ENCODE peak calls at places on chromosomes 11 and 22, in ten cellular contexts. H is right lobe of liver, Q is IMR-90, I is suprapubic skin, C is body of pancreas, U is sigmoid colon, D is H1, W is Peyer's patch, L is transverse colon, M is tibial nerve. V is an unnamed sample. For H3K36me3 and H3K4me1, the result is how much of the 10 kb centered on the place peaks cover.

GRCh38 chr11:6418958-6419611 is at the start of gene APBB1:
- DNase-seq in H (peak), Q (peak), I (peak), C (peak), U (peak), D (no peak), W (peak), L (peak), M (peak), V (peak)

GRCh38 chr11:59556115-59556882 is 45.0 kb downstream of the OR4D9 start:
- DNase-seq in H (no peak), Q (peak), I (no peak), C (peak), U (peak), D (peak), W (no peak), L (no peak), M (peak), V (peak)

GRCh38 chr11:70551323-70552166 is 153.2 kb downstream of the CTTN start:
- DNase-seq in H (no peak), Q (peak), I (no peak), C (no peak), U (no peak), D (no peak), W (no peak), L (no peak), M (no peak), V (peak)

GRCh38 chr22:19176175-19176630 is 2.3 kb downstream of the SLC25A1 start:
- DNase-seq in H (no peak), Q (no peak), I (no peak), C (no peak), U (no peak), D (no peak), W (no peak), L (no peak), M (no peak), V (no peak)

GRCh38 chr22:47049078-47049609 is 286.7 kb downstream of the TBC1D22A start:
- DNase-seq in H (peak), Q (no peak), I (peak), C (no peak), U (peak), D (no peak), W (peak), L (no peak), M (no peak), V (peak)

GRCh38 chr11:67242548-67242947 is 23.7 kb upstream of the GRK2 start:
- DNase-seq in H (no peak), Q (no peak), I (no peak), C (no peak), U (no peak), D (no peak), W (no peak), L (no peak), M (no peak), V (no peak)

GRCh38 chr22:22833059-22833458 is 54.6 kb upstream of the IGLL5 start:
- DNase-seq in H (no peak), Q (no peak), I (no peak), C (no peak), U (no peak), D (no peak), W (no peak), L (no peak), M (peak), V (no peak)

GRCh38 chr22:30457964-30458363 is 13.9 kb downstream of the SEC14L3 start:
- DNase-seq in H (no peak), Q (peak), I (no peak), C (no peak), U (no peak), D (no peak), W (no peak), L (no peak), M (no peak), V (no peak)

GRCh38 chr11:104968365-104968855 is at the start of gene CASP4:
- DNase-seq in H (no peak), Q (peak), I (no peak), C (peak), U (no peak), D (no peak), W (no peak), L (peak), M (peak), V (peak)

GRCh38 chr22:35971418-35972119 is 57.1 kb downstream of the RBFOX2 start:
- DNase-seq in H (no peak), Q (peak), I (no peak), C (no peak), U (no peak), D (no peak), W (no peak), L (no peak), M (peak), V (no peak)

GRCh38 chr11:66158156-66158555 is 88.1 kb downstream of the PACS1 start:
- DNase-seq in H (no peak), Q (no peak), I (no peak), C (no peak), U (no peak), D (no peak), W (no peak), L (no peak), M (no peak), V (no peak)

GRCh38 chr11:17598700-17599459 is 51.8 kb downstream of the OTOG start:
- DNase-seq in H (peak), Q (peak), I (peak), C (peak), U (peak), D (peak), W (peak), L (peak), M (peak), V (peak)

GRCh38 chr11:43905788-43906187 is 25.2 kb downstream of the ALKBH3 start:
- DNase-seq in H (no peak), Q (peak), I (no peak), C (no peak), U (no peak), D (no peak), W (no peak), L (no peak), M (no peak), V (peak)

DNA sequence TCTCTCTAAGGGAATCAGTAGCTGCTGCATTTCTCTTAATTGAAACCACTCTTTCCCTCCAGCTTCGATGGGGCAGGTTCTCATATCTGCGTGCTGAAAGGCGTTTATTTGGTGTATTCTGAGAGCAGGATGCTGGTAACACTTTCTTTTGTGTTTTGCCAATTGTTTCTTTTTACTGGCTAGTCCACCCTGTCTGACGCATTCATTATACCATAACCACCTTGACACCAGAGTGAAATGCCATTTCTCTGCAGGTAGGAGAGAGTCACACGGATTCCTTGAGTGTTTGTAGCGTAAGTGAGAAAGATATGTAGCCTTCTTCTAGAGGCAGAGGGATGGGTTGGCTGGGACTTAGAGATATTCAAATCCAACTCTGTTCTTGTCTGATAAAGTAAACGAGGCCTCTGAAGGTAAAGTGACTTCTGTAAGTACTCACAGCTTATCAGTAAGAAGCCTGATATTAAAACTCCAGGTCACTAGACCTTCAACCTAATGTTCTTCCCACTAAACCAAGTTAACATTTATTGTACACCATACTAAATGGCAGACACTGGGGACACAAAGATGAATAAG is 21.4 kb downstream of the CD44 start:
- DNase-seq in H (no peak), Q (no peak), I (no peak), C (no peak), U (no peak), D (no peak), W (no peak), L (no peak), M (no peak), V (no peak)
- H3K36me3 ChIP-seq in H (under half), Q (under half), I (under half), C (under half), U (under half), D (under half), W (under half), L (under half), M (under half), V (under half)

GRCh38 chr22:31719850-31720471 is 30.0 kb downstream of the PRR14L start:
- DNase-seq in H (no peak), Q (no peak), I (no peak), C (no peak), U (no peak), D (no peak), W (no peak), L (no peak), M (no peak), V (no peak)

GRCh38 chr22:31728857-31729256 is 21.1 kb downstream of the PRR14L start:
- DNase-seq in H (no peak), Q (no peak), I (no peak), C (no peak), U (no peak), D (no peak), W (no peak), L (no peak), M (no peak), V (no peak)

GRCh38 chr22:31726692-31727091 is 23.2 kb downstream of the PRR14L start:
- DNase-seq in H (no peak), Q (no peak), I (no peak), C (no peak), U (no peak), D (no peak), W (no peak), L (no peak), M (no peak), V (no peak)

DNA sequence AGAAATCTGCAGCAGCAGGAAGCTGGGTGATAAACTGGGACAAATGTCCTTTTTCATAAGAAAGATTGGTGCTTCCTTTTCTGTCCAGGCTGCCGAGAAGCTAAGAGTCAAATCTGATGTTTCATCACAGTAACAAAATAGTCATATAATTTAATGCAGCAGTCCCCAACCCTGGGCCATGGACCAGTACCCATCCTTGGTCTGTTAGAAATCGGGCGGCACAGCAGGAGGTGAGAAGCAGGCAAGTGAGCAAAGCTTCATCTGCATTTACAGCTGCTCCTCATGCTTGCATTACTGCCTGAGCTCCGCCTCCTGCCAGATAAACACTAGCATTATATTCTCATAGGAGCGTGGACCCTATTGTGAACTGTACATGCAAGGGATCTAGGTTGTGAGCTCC is 26.2 kb downstream of the PRR14L start:
- DNase-seq in H (no peak), Q (no peak), I (no peak), C (no peak), U (no peak), D (no peak), W (no peak), L (no peak), M (no peak), V (no peak)
- H3K4me1 ChIP-seq in H (under half), Q (under half), I (under half), C (under half), U (under half), D (under half), W (under half), L (under half), M (under half), V (under half)

GRCh38 chr22:41381329-41382097 is at the start of gene TEF:
- DNase-seq in H (peak), Q (peak), I (peak), C (peak), U (peak), D (peak), W (peak), L (peak), M (peak), V (peak)
- TF ChIP-seq POLR2A in H (peak), Q (peak), I (no peak), C (peak), U (peak), D (peak), W (peak), L (peak), M (peak), V (no peak)

DNA sequence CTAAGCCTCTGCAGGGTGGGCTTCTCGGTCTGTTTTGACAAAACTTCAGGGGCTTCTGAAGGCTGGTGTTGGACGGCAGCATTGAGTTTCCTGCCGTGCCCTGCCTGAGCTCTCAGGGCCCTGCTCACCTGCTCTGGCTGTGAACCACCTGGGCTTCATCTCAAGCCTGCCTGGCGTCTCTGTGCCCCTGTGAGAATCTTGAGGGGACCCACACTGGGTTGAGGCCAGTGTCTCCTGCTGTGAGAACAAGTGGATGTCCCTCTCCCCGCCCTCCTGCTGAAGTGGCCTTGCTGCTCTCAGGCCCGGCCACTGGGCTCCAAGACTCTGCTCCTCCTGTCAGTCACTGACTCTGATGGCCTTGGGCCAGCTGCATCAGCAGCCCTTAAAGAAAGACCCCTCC is 30.3 kb downstream of the PPIL2 start:
- DNase-seq in H (no peak), Q (no peak), I (no peak), C (no peak), U (no peak), D (no peak), W (no peak), L (no peak), M (no peak), V (no peak)
- H3K36me3 ChIP-seq in H (under half), Q (half or more), I (half or more), C (under half), U (half or more), D (under half), W (under half), L (under half), M (under half), V (half or more)

DNA sequence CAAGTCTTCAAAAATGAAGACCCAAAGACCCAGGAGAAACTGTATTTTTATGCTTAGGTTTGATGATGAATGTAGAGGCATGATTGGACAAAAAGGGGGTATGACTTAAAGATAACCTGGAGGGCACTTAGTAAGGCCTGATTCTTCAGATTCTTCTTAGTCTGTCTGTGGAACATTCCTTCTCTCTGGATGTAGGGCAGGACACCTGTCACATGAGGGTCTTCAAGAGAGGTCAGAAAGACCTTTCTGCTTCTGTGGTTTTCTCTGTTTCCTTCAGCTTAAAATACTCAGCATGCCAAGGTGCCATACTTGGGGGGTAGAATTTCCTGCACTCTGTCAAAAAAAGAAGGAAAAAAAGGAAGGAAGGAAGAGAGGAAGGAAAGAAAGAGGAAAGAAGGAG is 78.1 kb downstream of the BLID start:
- DNase-seq in H (no peak), Q (no peak), I (no peak), C (no peak), U (no peak), D (no peak), W (no peak), L (no peak), M (no peak), V (no peak)
- H3K4me1 ChIP-seq in H (under half), Q (under half), I (under half), C (under half), U (under half), D (under half), W (under half), L (under half), M (under half), V (under half)

DNA sequence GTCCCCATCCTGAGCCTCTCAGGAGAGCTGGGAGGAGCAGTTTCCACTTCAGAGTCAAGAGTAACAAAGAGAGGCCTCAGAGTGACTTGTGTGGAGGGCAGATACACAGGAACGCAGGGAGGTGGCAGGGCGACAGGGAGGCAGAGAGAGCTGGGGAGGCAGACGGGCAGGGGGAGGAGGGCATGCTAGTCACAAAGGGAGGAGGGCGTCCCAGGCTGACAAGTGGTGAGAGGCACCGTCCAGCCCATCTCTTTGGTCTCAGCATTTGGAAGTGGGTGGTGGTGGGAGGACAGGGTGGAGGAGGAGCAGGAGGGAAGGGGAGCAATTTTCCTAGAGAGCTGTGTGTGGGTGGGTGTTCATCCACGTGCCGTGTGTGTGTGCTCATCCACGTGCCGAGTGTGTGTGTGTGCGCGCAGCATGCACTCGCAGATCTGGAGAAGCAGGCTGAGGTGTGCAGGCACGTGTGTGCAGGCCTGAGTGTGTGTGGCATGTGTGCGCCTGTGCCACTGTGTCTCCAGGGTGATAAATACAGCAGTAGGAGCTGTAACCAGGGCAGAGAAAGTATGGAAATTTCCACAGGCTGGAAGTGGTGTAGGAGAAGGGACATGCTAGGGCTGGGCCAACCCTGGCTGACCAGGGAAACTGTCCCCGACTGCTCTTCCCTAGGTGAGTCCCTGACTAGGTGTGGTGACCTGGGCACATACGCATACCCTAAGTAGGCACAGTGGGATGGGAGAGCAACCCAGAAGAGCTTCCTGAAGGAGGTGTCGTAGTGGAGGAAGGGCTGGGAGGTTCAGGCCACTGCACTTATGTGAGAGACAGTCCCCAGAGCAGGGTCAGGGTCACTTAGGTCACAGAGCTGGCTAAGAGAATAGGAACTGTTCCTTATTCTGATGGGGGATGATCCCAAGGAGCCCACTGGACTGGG is 7.3 kb upstream of the PDE2A start:
- DNase-seq in H (no peak), Q (no peak), I (no peak), C (peak), U (no peak), D (no peak), W (no peak), L (no peak), M (no peak), V (no peak)
- TF ChIP-seq POLR2A in H (no peak), Q (no peak), I (no peak), C (no peak), U (no peak), D (no peak), W (no peak), L (no peak), M (no peak), V (no peak)

DNA sequence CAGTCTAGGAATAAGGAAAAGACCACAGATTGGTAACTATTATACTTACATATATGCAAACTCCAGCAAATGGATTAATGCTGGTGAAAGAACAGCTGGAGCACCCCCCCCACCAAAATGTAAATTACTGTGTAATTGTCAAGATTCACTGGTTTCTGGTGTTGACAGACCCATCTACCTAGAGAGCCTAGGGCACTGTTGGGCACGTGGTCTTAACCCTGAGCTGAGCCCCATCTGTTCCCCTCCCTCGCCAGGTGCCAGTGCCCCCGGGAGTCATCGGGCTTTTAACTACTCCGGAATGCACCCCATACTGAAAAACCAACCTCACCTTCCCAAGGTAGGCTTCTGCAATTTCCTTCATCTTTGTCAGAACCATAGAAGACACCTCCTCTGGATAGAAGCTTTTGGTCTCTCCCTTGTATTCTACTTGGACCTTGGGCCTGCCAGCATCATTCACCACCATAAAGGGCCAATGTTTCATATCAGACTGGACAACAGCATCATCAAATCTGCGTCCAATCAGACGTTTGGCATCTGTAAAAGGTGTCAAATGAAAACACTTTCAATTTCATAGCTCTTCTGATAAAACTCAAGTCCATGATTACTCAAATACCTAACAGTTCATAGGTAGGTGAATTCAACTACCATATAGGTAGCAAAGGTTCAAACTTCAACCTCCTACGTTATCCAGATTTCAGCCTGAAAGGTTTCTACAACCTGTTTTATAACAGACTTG is 1.5 kb downstream of the HSPA8 start:
- DNase-seq in H (no peak), Q (no peak), I (no peak), C (no peak), U (no peak), D (no peak), W (no peak), L (peak), M (no peak), V (no peak)
- H3K36me3 ChIP-seq in H (under half), Q (under half), I (half or more), C (under half), U (half or more), D (half or more), W (under half), L (under half), M (under half), V (half or more)

GRCh38 chr22:41979423-41980250 is 10.4 kb downstream of the SEPTIN3 start:
- DNase-seq in H (no peak), Q (no peak), I (no peak), C (no peak), U (no peak), D (no peak), W (no peak), L (no peak), M (no peak), V (no peak)

GRCh38 chr22:41987276-41987675 is 11.3 kb upstream of the WBP2NL start:
- DNase-seq in H (no peak), Q (no peak), I (peak), C (no peak), U (no peak), D (no peak), W (no peak), L (no peak), M (no peak), V (no peak)

GRCh38 chr22:41984006-41984405 is 14.6 kb upstream of the WBP2NL start:
- DNase-seq in H (no peak), Q (no peak), I (no peak), C (no peak), U (no peak), D (no peak), W (no peak), L (no peak), M (no peak), V (no peak)

GRCh38 chr22:41982886-41983285 is 13.6 kb downstream of the SEPTIN3 start:
- DNase-seq in H (no peak), Q (no peak), I (no peak), C (no peak), U (no peak), D (no peak), W (no peak), L (no peak), M (no peak), V (no peak)

GRCh38 chr22:41983516-41983915 is 14.3 kb downstream of the SEPTIN3 start:
- DNase-seq in H (no peak), Q (no peak), I (no peak), C (no peak), U (no peak), D (no peak), W (no peak), L (no peak), M (no peak), V (no peak)
- H3K4me1 ChIP-seq in H (under half), Q (under half), I (under half), C (under half), U (under half), D (under half), W (under half), L (under half), M (under half), V (under half)

V was measured in heart left ventricle.